ENCODE peak calls at places on chromosomes 16 and 17, in six cellular contexts. R is MM.1S, Z is RWPE1, S is heart right ventricle, I is BJ, B is thoracic aorta. P is an unnamed sample.

GRCh38 chr16:85617948-85618347 is 4.8 kb downstream of the GSE1 start:
- DNase-seq in R (no peak), Z (no peak), S (no peak), I (no peak), B (no peak), P (no peak)

GRCh38 chr17:13428611-13429042 is 173.1 kb downstream of the HS3ST3A1 start:
- DNase-seq in R (no peak), Z (no peak), S (no peak), I (peak), B (no peak), P (no peak)

GRCh38 chr17:69874220-69874670 is 200.8 kb upstream of the KCNJ16 start:
- DNase-seq in R (no peak), Z (peak), S (no peak), I (peak), B (no peak), P (no peak)

GRCh38 chr16:47043970-47044684 is 70.7 kb upstream of the DNAJA2 start:
- DNase-seq in R (no peak), Z (no peak), S (peak), I (no peak), B (no peak), P (no peak)

GRCh38 chr17:75047398-75048098 is 523 bp downstream of the KCTD2 start:
- DNase-seq in R (peak), Z (no peak), S (peak), I (no peak), B (no peak), P (no peak)

GRCh38 chr16:55711959-55712876 is 56.4 kb downstream of the SLC6A2 start:
- DNase-seq in R (peak), Z (peak), S (peak), I (no peak), B (no peak), P (peak)

GRCh38 chr17:58189436-58190146 is 2.9 kb upstream of the EPX start:
- DNase-seq in R (no peak), Z (peak), S (peak), I (peak), B (no peak), P (no peak)

GRCh38 chr16:56657555-56658430 is at the start of gene MT1F:
- DNase-seq in R (peak), Z (peak), S (peak), I (no peak), B (no peak), P (peak)

GRCh38 chr17:50352693-50353599 is 7.0 kb downstream of the XYLT2 start:
- DNase-seq in R (no peak), Z (no peak), S (no peak), I (no peak), B (no peak), P (no peak)

GRCh38 chr17:22253007-22253406 is 560.7 kb downstream of the KCNJ18 start:
- DNase-seq in R (no peak), Z (no peak), S (no peak), I (no peak), B (no peak), P (no peak)

GRCh38 chr17:49450735-49451134 is 36.1 kb upstream of the PHB1 start:
- DNase-seq in R (no peak), Z (peak), S (no peak), I (no peak), B (no peak), P (no peak)

GRCh38 chr17:41521574-41522261 is 3.0 kb upstream of the KRT15 start:
- DNase-seq in R (no peak), Z (peak), S (no peak), I (no peak), B (no peak), P (no peak)

GRCh38 chr17:29155235-29155965 is 24.8 kb downstream of the MYO18A start:
- DNase-seq in R (peak), Z (peak), S (no peak), I (no peak), B (no peak), P (no peak)

GRCh38 chr16:10849736-10850477 is 27.1 kb upstream of the CIITA start:
- DNase-seq in R (no peak), Z (no peak), S (no peak), I (no peak), B (no peak), P (no peak)

GRCh38 chr16:17414421-17414820 is 56.3 kb downstream of the XYLT1 start:
- DNase-seq in R (no peak), Z (no peak), S (no peak), I (no peak), B (no peak), P (no peak)

GRCh38 chr17:7238418-7239090 is 703 bp downstream of the PHF23 start:
- DNase-seq in R (peak), Z (peak), S (no peak), I (no peak), B (no peak), P (no peak)

GRCh38 chr17:41251261-41251660 is 1.8 kb downstream of the KRTAP9-4 start:
- DNase-seq in R (no peak), Z (no peak), S (no peak), I (no peak), B (no peak), P (no peak)

GRCh38 chr17:62718420-62718819 is 89.7 kb downstream of the MARCHF10 start:
- DNase-seq in R (no peak), Z (no peak), S (no peak), I (no peak), B (no peak), P (no peak)

GRCh38 chr17:80790981-80791742 is 200.5 kb upstream of the CHMP6 start:
- DNase-seq in R (no peak), Z (no peak), S (no peak), I (no peak), B (no peak), P (no peak)

GRCh38 chr16:70298988-70299938 is at the start of gene DDX19B:
- DNase-seq in R (peak), Z (peak), S (peak), I (no peak), B (peak), P (peak)

GRCh38 chr16:2468725-2469398 is 2.2 kb upstream of the NTN3 start:
- DNase-seq in R (no peak), Z (no peak), S (no peak), I (no peak), B (no peak), P (no peak)

GRCh38 chr16:52498640-52499039 is 48.3 kb downstream of the TOX3 start:
- DNase-seq in R (no peak), Z (no peak), S (no peak), I (no peak), B (no peak), P (no peak)

GRCh38 chr17:29977836-29978235 is 36.4 kb downstream of the EFCAB5 start:
- DNase-seq in R (no peak), Z (no peak), S (no peak), I (peak), B (no peak), P (no peak)

GRCh38 chr16:56781565-56781964 is 51.6 kb downstream of the NUP93 start:
- DNase-seq in R (no peak), Z (no peak), S (no peak), I (no peak), B (no peak), P (no peak)

GRCh38 chr17:1482686-1483445 is 9.6 kb downstream of the MYO1C start:
- DNase-seq in R (no peak), Z (no peak), S (peak), I (no peak), B (no peak), P (no peak)

GRCh38 chr17:60678118-60678444 is 430 bp downstream of the BCAS3 start:
- DNase-seq in R (no peak), Z (peak), S (no peak), I (no peak), B (no peak), P (no peak)

GRCh38 chr17:15741624-15742023 is 9.5 kb downstream of the TBC1D26 start:
- DNase-seq in R (no peak), Z (no peak), S (no peak), I (no peak), B (no peak), P (no peak)

GRCh38 chr16:14199199-14199598 is 128.1 kb downstream of the MRTFB start:
- DNase-seq in R (no peak), Z (no peak), S (no peak), I (no peak), B (no peak), P (no peak)

GRCh38 chr16:87143661-87144121 is 173.5 kb downstream of the C16orf95 start:
- DNase-seq in R (no peak), Z (no peak), S (no peak), I (no peak), B (no peak), P (no peak)

GRCh38 chr16:22297871-22298733 is 893 bp downstream of the POLR3E start:
- DNase-seq in R (peak), Z (peak), S (peak), I (peak), B (peak), P (peak)

DNA sequence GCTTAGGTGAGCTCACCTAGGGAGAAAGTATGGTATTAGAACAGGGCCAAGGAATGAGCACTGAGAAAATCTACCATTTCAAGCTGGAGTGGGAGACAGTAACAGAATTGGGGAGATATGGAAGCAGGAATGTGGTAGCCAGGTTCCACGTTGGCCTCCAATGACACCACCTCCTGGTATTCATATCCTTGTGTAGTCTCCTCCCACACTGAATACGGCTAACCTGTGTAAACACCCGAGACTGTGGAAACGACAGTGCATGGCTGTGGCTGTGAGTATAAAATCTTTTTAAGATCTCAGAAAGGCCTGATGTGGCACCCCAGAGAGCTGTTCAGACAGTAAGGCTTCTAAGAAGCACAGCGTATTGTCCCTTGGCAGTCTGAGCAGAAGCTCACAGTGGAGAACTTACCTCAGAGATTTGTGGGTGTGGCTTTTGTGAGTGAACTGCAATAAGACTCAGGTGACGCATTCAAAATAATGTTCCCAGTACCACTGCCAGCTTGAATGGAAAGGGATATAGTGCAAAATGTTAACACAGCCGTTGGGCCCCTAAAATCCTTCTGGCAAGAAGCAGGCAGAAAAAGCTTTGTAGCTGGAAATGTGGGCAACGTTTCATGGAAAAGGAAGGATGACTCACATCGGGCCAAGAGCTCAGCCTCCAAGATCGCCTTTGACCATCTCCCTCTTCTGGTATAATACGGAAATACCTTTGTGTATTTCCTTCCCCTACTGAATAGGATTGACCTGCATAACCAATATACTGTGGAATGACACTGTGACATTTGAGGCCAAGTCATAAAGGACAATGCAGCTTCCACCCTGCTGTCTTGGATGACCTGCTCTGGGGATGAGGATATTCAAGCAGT is 14.4 kb downstream of the SDR42E1 start:
- DNase-seq in R (no peak), Z (peak), S (no peak), I (peak), B (no peak), P (no peak)
- TF ChIP-seq CTCF in R (no peak), Z (peak), S (no peak), I (peak), B (no peak), P (no peak)

DNA sequence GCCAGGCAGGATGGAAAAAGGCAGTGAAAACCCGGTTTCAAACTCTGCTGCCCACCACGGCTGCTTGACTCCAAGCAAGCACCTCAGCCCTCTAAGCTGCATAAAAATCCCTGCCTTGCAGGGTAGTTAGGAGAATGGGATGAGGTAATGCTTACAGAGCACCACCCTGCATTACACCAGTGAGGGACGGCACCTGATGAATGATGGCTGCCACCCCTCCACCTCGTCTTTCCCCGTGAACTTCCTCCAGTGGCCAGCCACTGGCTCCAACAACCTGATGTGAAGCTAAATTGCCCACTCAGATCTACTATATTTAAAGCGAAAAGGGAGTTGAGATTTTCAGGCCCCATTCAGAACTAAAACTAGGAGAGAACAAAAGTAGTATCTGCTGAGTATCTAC is 21.4 kb downstream of the MIEF2 start:
- DNase-seq in R (no peak), Z (no peak), S (no peak), I (no peak), B (no peak), P (no peak)
- TF ChIP-seq CTCF in R (no peak), Z (no peak), S (no peak), I (no peak), B (no peak), P (no peak)

DNA sequence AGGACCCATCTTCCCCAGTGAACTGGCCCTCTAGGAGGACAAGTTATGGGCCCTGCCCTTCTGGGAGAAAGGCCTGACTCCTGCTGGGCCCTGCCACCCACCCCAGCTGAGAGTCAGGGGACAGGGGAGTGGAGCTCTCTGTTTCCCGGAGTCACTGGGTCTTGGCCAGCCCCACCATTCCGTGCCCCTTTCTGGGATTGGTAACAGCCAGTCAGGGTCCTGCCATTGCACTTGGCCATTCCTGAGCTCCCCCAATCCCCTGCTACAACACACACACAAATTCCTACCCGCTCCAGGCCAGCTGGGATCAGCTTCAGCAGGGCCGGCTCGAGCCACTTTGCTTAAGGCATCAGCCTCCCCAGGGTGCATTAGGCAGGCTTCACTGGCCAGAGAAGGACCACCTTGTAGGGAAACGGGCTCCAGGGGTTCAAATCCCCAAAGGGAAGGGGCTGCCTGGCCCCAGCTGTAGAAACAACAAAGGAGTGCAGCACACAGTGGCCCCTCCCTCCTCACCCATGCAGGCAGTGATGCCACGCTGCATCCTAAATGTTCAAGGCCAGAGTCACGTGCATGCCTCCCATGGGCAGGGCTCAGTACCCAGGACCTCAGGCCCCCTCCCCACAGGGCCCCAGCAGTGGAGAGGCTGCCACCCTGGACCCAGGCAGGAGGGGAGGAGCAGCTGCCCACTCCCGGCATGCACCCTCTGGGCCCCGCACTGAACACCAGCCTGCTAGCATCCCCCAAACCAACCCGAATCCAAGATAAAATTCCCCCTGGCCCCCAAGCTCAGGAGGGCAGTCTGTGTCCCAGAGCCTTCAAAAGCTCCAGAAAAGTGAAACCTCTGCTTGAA is 37.7 kb downstream of the C16orf78 start:
- DNase-seq in R (no peak), Z (no peak), S (no peak), I (no peak), B (no peak), P (no peak)
- TF ChIP-seq CTCF in R (no peak), Z (no peak), S (no peak), I (no peak), B (no peak), P (no peak)

GRCh38 chr16:3520398-3520797 is 19.6 kb downstream of the CLUAP1 start:
- DNase-seq in R (no peak), Z (no peak), S (no peak), I (peak), B (no peak), P (no peak)

GRCh38 chr16:3518292-3518982 is 17.6 kb downstream of the CLUAP1 start:
- DNase-seq in R (no peak), Z (no peak), S (no peak), I (no peak), B (no peak), P (no peak)

GRCh38 chr16:3518983-3519343 is 18.2 kb downstream of the CLUAP1 start:
- DNase-seq in R (no peak), Z (no peak), S (no peak), I (no peak), B (no peak), P (no peak)

GRCh38 chr16:3520861-3521260 is 20.1 kb downstream of the CLUAP1 start:
- DNase-seq in R (no peak), Z (no peak), S (no peak), I (no peak), B (no peak), P (no peak)

GRCh38 chr16:3519581-3519980 is 18.8 kb downstream of the CLUAP1 start:
- DNase-seq in R (no peak), Z (no peak), S (no peak), I (no peak), B (no peak), P (no peak)
- TF ChIP-seq CTCF in R (no peak), Z (no peak), S (no peak), I (no peak), B (no peak), P (no peak)

GRCh38 chr17:66429680-66430079 is 127.3 kb downstream of the PRKCA start:
- DNase-seq in R (peak), Z (no peak), S (no peak), I (no peak), B (no peak), P (no peak)

GRCh38 chr17:66425751-66426396 is 123.5 kb downstream of the PRKCA start:
- DNase-seq in R (no peak), Z (no peak), S (no peak), I (no peak), B (no peak), P (no peak)

GRCh38 chr17:66427134-66427533 is 124.7 kb downstream of the PRKCA start:
- DNase-seq in R (no peak), Z (no peak), S (no peak), I (no peak), B (no peak), P (no peak)

GRCh38 chr17:66423436-66423922 is 121.1 kb downstream of the PRKCA start:
- DNase-seq in R (no peak), Z (no peak), S (no peak), I (no peak), B (no peak), P (no peak)

DNA sequence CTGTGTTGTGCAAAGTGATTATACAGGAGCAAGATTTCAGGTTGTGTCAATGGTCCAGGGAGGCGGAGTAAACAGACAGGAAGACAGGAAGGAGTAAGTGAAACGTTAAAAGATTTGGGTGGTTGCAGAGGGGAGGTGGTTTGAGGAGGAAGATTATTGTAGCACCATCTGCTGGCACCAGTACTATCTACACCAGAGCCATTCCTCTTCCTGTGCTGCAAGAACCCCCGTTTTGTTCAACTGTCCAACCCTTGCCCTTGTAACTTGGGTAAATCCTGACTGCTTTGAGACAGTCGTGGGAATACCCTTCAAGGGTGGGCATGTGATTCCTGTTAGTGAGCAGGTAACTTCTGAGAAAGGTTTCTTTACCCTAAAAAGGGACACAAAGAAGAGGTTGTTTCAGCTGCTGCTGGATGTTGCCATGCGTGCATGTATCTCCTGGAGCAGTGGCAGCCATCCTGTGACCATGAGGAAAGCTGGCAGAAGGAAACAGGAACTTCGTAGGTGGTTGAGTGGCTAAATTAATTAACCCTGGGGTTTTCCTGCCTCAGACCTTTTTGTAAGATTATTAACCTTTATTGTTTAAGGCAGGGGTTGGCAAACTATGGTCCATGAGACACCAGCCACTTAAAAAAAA is 124.1 kb downstream of the PRKCA start:
- DNase-seq in R (peak), Z (no peak), S (no peak), I (no peak), B (no peak), P (no peak)
- TF ChIP-seq CTCF in R (peak), Z (no peak), S (no peak), I (no peak), B (no peak), P (no peak)

GRCh38 chr17:63919311-63919723 is 678 bp upstream of the GH1 start:
- DNase-seq in R (peak), Z (peak), S (peak), I (no peak), B (no peak), P (no peak)

GRCh38 chr17:63914471-63914870 is 3.4 kb upstream of the CSHL1 start:
- DNase-seq in R (no peak), Z (no peak), S (no peak), I (no peak), B (no peak), P (no peak)

GRCh38 chr17:63917646-63918045 is 993 bp downstream of the GH1 start:
- DNase-seq in R (no peak), Z (no peak), S (no peak), I (no peak), B (no peak), P (no peak)

GRCh38 chr17:63916566-63917185 is 2.0 kb downstream of the GH1 start:
- DNase-seq in R (no peak), Z (no peak), S (no peak), I (no peak), B (no peak), P (no peak)

GRCh38 chr17:63918305-63918704 is 334 bp downstream of the GH1 start:
- DNase-seq in R (no peak), Z (no peak), S (no peak), I (no peak), B (no peak), P (no peak)
- TF ChIP-seq CTCF in R (no peak), Z (no peak), S (no peak), I (peak), B (no peak), P (no peak)

P was measured in omental fat pad.